ENCODE peak calls at places on chromosomes 13 and 19, in ten cellular contexts. R is stomach, L is transverse colon, P is K562, S is SK-N-SH, H is sigmoid colon, D is HepG2, T is esophagus muscularis mucosa, A is upper lobe of left lung, N is H1. Y is an unnamed sample.

GRCh38 chr19:55600336-55601028 is 394 bp downstream of the ZNF524 start:
- DNase-seq in R (no peak), L (no peak), P (no peak), S (peak; percentile 89), H (peak; percentile 87), D (no peak), T (no peak), A (peak; percentile 78), N (no peak), Y (no peak)

GRCh38 chr19:17888260-17888659 is 16.5 kb downstream of the SLC5A5 start:
- DNase-seq in R (no peak), L (no peak), P (no peak), S (no peak), H (no peak), D (no peak), T (no peak), A (no peak), N (no peak), Y (no peak)

GRCh38 chr19:45474191-45474940 is 6.6 kb downstream of the FOSB start:
- DNase-seq in R (no peak), L (no peak), P (no peak), S (no peak), H (no peak), D (no peak), T (no peak), A (no peak), N (no peak), Y (no peak)

GRCh38 chr19:21559444-21559843 is 54.0 kb downstream of the ZNF429 start:
- DNase-seq in R (no peak), L (peak; percentile 22), P (no peak), S (no peak), H (no peak), D (no peak), T (no peak), A (no peak), N (no peak), Y (no peak)

GRCh38 chr19:43820098-43820860 is 6.8 kb upstream of the ZNF283 start:
- DNase-seq in R (no peak), L (no peak), P (no peak), S (peak; percentile 49), H (peak; percentile 67), D (no peak), T (no peak), A (no peak), N (peak; percentile 44), Y (no peak)

GRCh38 chr19:54465367-54466109 is 2.0 kb upstream of the LENG9 start:
- DNase-seq in R (no peak), L (no peak), P (no peak), S (no peak), H (no peak), D (no peak), T (no peak), A (no peak), N (no peak), Y (peak; percentile 71)

GRCh38 chr19:6235031-6235951 is 44.5 kb downstream of the MLLT1 start:
- DNase-seq in R (no peak), L (no peak), P (no peak), S (peak; percentile 74), H (no peak), D (no peak), T (no peak), A (no peak), N (no peak), Y (no peak)

GRCh38 chr19:31511696-31512095 is 162.5 kb upstream of the TSHZ3 start:
- DNase-seq in R (no peak), L (no peak), P (no peak), S (no peak), H (no peak), D (no peak), T (no peak), A (no peak), N (no peak), Y (peak; percentile 32)

GRCh38 chr13:32901994-32902780 is 114.0 kb upstream of the KL start:
- DNase-seq in R (no peak), L (no peak), P (no peak), S (no peak), H (no peak), D (no peak), T (no peak), A (no peak), N (no peak), Y (no peak)

GRCh38 chr13:112444001-112444311 is 67.8 kb downstream of the SPACA7 start:
- DNase-seq in R (peak; percentile 75), L (peak; percentile 71), P (peak; percentile 65), S (peak; percentile 88), H (peak; percentile 76), D (peak; percentile 44), T (peak; percentile 91), A (peak; percentile 59), N (peak; percentile 64), Y (peak; percentile 74)

GRCh38 chr13:113151745-113152707 is 6.4 kb upstream of the PROZ start:
- DNase-seq in R (no peak), L (no peak), P (no peak), S (no peak), H (no peak), D (no peak), T (no peak), A (no peak), N (no peak), Y (no peak)

GRCh38 chr19:28312269-28312668 is 900.7 kb downstream of the UQCRFS1 start:
- DNase-seq in R (no peak), L (no peak), P (no peak), S (no peak), H (no peak), D (no peak), T (no peak), A (no peak), N (no peak), Y (no peak)

GRCh38 chr19:27777726-27778125 is 1435.2 kb downstream of the UQCRFS1 start:
- DNase-seq in R (no peak), L (no peak), P (no peak), S (no peak), H (no peak), D (no peak), T (no peak), A (no peak), N (no peak), Y (no peak)

GRCh38 chr19:9610484-9611113 is 10.4 kb downstream of the ZNF561 start:
- DNase-seq in R (no peak), L (no peak), P (no peak), S (no peak), H (no peak), D (no peak), T (no peak), A (no peak), N (no peak), Y (no peak)

GRCh38 chr19:38626401-38626800 is 7.4 kb downstream of the EIF3K start:
- DNase-seq in R (no peak), L (no peak), P (no peak), S (no peak), H (no peak), D (no peak), T (no peak), A (no peak), N (no peak), Y (no peak)

DNA sequence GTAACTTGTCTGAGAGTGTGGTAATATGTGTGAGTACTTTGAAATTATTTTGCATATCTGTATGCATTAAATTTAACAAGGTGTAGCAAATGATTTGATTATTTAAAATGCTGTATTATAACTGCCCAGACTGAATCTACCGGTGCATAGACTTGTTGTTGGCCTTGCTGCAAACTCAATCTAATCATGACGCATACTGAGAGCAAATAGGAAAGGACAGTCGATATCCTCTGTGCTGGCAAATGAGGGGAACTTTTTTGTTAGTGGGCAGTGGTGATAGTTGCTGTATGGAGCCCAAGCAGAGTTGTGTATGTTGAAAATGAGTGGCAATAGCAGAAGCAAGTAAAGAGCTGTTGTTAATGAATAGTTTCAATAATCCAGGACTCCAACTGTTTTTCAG is 127.4 kb downstream of the LMO7 start:
- DNase-seq in R (no peak), L (no peak), P (no peak), S (no peak), H (no peak), D (peak; percentile 24), T (no peak), A (no peak), N (no peak), Y (no peak)
- TF ChIP-seq POLR2AphosphoS5 in R (no peak), L (no peak), P (no peak), S (no peak), H (no peak), D (no peak), T (no peak), A (no peak), N (no peak), Y (no peak)

DNA sequence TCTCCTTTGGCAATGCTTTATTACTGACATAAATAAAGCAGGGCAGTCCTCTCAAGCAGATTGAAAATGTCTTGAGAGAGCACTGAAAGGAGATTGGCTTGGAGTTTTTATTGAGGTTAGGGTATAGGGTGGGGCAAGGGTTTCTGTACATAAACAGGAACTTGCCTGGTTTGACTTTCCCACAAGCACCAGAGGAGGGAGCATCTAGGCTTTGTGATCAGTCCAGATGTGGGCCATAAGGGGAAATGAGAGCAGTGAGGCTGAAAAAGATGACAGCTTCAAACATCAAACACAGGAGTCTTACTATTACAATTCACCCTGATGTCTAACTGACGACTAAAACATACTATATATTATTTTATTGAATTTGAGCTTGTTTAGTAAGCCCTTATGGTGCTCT is 260.9 kb downstream of the MTUS2 start:
- DNase-seq in R (no peak), L (no peak), P (no peak), S (no peak), H (no peak), D (no peak), T (no peak), A (no peak), N (no peak), Y (no peak)
- TF ChIP-seq EP300 in R (no peak), L (no peak), P (no peak), S (no peak), H (no peak), D (no peak), T (no peak), A (no peak), N (no peak), Y (no peak)

GRCh38 chr19:10818306-10819123 is 17.5 kb downstream of the TMED1 start:
- DNase-seq in R (no peak), L (no peak), P (no peak), S (peak; percentile 54), H (no peak), D (no peak), T (no peak), A (no peak), N (no peak), Y (no peak)
- TF ChIP-seq POLR2AphosphoS5 in R (no peak), L (no peak), P (no peak), S (no peak), H (no peak), D (no peak), T (no peak), A (no peak), N (no peak), Y (no peak)

DNA sequence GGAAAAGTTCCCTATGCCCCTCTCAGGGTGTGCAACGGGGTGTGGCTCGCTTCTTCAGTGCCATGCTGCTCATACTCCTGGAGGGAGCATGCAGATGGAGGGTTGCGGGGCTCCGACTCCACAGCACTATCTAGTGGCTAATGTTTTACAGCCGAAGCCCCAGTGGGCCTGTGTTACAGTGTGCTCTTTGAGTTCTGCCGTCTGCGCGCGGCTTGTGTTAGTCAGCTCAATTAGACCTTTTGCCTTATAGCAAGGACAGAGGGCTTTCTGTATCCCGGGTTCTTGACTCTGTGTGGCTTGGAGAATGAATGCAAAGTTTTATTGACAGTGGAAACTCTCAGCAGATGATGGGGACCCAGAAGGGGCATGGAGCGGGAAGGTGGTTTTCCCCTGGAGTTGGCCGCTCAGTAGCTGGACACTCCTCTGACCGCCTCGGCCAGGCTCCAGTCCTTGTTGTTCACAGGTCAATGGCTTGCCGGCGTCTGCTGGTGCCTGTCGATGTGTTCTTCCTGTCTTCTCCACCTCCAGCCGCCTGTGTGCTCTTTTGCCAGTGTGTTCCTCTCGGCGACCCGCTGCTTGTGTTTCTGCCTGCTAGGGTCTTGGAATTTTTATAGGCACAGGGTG is 383.4 kb downstream of the LMO7 start:
- DNase-seq in R (no peak), L (no peak), P (peak; percentile 13), S (peak; percentile 11), H (peak; percentile 62), D (peak; percentile 63), T (no peak), A (no peak), N (peak; percentile 51), Y (peak; percentile 48)
- TF ChIP-seq EP300 in R (no peak), L (no peak), P (no peak), S (no peak), H (no peak), D (no peak), T (no peak), A (no peak), N (no peak), Y (no peak)

Y was measured in suprapubic skin.